ENCODE peak calls at places on chromosomes 16 and 17, in nine cellular contexts. B is NCI-H1092; Q is activated CD4-positive, alpha-beta T cell treated with anti-CD3 and anti-CD28 coated beads, Interleukin-2, amount 50 U/mL, for 48 hours; Z is myocyte; D is GOT3; P is naive B cell; K is ELR; U is smooth muscle cell of the brain vasculature; T is T-helper 1 cell. J is an unnamed sample.

GRCh38 chr17:83128306-83129240 is 49.2 kb downstream of the METRNL start:
- DNase-seq in B (no peak), Q (no peak), Z (no peak), D (no peak), P (no peak), K (no peak), U (no peak), T (no peak), J (no peak)

GRCh38 chr16:50311891-50312501 is 45.6 kb downstream of the ADCY7 start:
- DNase-seq in B (no peak), Q (peak), Z (no peak), D (no peak), P (no peak), K (no peak), U (no peak), T (no peak), J (no peak)

GRCh38 chr16:81723098-81723723 is 55.9 kb upstream of the PLCG2 start:
- DNase-seq in B (peak), Q (peak), Z (peak), D (no peak), P (peak), K (peak), U (no peak), T (peak), J (peak)

GRCh38 chr17:58452738-58453137 is 35.4 kb upstream of the RNF43 start:
- DNase-seq in B (no peak), Q (no peak), Z (no peak), D (no peak), P (no peak), K (peak), U (no peak), T (no peak), J (no peak)

GRCh38 chr17:51298508-51299371 is 38.4 kb downstream of the UTP18 start:
- DNase-seq in B (peak), Q (no peak), Z (peak), D (no peak), P (peak), K (peak), U (no peak), T (no peak), J (no peak)

GRCh38 chr16:17177968-17178880 is 292.5 kb downstream of the XYLT1 start:
- DNase-seq in B (no peak), Q (no peak), Z (peak), D (no peak), P (no peak), K (peak), U (no peak), T (no peak), J (no peak)

GRCh38 chr16:11303405-11304138 is 22.4 kb upstream of the PRM1 start:
- DNase-seq in B (no peak), Q (no peak), Z (no peak), D (no peak), P (no peak), K (no peak), U (no peak), T (no peak), J (no peak)

GRCh38 chr17:74361613-74362391 is at the start of gene BTBD17:
- DNase-seq in B (peak), Q (peak), Z (no peak), D (no peak), P (no peak), K (peak), U (no peak), T (peak), J (no peak)

GRCh38 chr16:12459993-12460392 is 343.7 kb downstream of the CPPED1 start:
- DNase-seq in B (no peak), Q (peak), Z (no peak), D (no peak), P (no peak), K (no peak), U (no peak), T (no peak), J (no peak)

GRCh38 chr16:22635345-22635744 is 124.7 kb downstream of the NPIPB5 start:
- DNase-seq in B (no peak), Q (no peak), Z (no peak), D (no peak), P (no peak), K (peak), U (no peak), T (no peak), J (no peak)

GRCh38 chr16:13483121-13483520 is 436.8 kb upstream of the ERCC4 start:
- DNase-seq in B (no peak), Q (no peak), Z (no peak), D (no peak), P (no peak), K (no peak), U (no peak), T (no peak), J (no peak)